ENCODE peak calls at places on chromosome 19, in seven cellular contexts. D is tibial nerve, L is lung, X is mammary epithelial cell, T is IMR-90, F is SK-N-SH, I is neuronal stem cell. V is an unnamed sample. For H3K4me1, the result is how much of the 10 kb centered on the place peaks cover.

GRCh38 chr19:16654151-16654550 is 5.8 kb downstream of the SMIM7 start:
- DNase-seq in D (no peak), L (no peak), X (no peak), T (no peak), F (peak), I (no peak), V (no peak)

GRCh38 chr19:14363203-14364097 is 17.8 kb upstream of the ADGRE5 start:
- DNase-seq in D (no peak), L (peak), X (peak), T (peak), F (peak), I (peak), V (peak)

GRCh38 chr19:23822735-23823134 is 64.0 kb upstream of the ZNF681 start:
- DNase-seq in D (no peak), L (no peak), X (peak), T (no peak), F (no peak), I (no peak), V (no peak)

GRCh38 chr19:32878988-32879387 is 9.4 kb upstream of the SLC7A9 start:
- DNase-seq in D (no peak), L (no peak), X (no peak), T (no peak), F (no peak), I (no peak), V (no peak)

GRCh38 chr19:4197625-4198466 is 15.4 kb downstream of the ANKRD24 start:
- DNase-seq in D (no peak), L (no peak), X (peak), T (no peak), F (peak), I (no peak), V (no peak)

GRCh38 chr19:19900574-19901444 is at the start of gene ZNF93:
- DNase-seq in D (peak), L (peak), X (peak), T (peak), F (peak), I (peak), V (peak)

GRCh38 chr19:8097681-8098567 is 45.4 kb downstream of the CCL25 start:
- DNase-seq in D (no peak), L (no peak), X (no peak), T (no peak), F (no peak), I (no peak), V (no peak)

GRCh38 chr19:35868172-35868822 is at the start of gene APLP1:
- DNase-seq in D (no peak), L (peak), X (no peak), T (no peak), F (peak), I (peak), V (peak)

GRCh38 chr19:39515551-39516191 is 732 bp downstream of the SELENOV start:
- DNase-seq in D (no peak), L (no peak), X (no peak), T (no peak), F (no peak), I (no peak), V (no peak)
- H3K4me3 ChIP-seq in D (no peak), L (no peak), X (peak), T (no peak), F (peak), I (peak), V (peak)

DNA sequence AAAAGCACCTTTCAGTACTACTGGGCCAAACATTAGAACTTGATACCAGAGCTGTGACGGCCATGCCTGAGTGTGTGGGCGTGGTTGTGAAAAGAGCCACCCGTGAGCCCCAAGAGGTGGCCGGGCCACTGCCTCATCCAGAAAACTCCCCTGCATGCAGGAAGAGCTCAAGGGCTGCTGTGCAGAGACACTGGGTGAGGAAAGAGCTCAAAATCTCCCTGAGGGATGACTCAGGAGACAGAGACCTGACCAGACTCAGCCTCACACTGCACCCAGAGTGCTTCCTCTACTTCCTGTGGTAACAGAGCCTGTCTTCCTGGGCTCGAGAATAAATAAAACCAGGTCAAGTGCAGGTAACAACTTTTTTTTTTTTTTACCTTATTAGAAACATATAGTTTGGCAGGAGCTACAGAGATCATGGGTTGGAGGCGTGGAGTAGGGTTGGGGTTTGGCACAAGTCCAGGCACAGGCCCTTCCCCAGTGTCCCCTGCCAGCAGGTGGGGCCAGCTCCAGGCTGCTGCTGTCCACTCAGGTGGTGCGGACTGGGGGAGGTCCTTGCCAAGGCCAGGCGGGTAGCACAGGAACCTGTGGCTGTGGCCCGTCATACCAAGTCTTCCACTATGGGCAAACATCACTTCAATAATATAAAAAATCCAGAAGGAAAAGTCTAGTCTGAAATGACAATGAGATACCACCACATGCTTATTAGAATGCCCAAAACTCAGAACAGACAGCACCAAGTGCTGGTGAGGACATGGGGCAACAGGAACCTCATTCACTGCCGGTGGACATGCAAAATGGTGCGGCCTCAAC is 25.5 kb downstream of the ELL start:
- DNase-seq in D (no peak), L (peak), X (peak), T (peak), F (no peak), I (no peak), V (no peak)
- H3K4me1 ChIP-seq in D (under half), L (under half), X (under half), T (under half), F (half or more), I (under half), V (half or more)

GRCh38 chr19:52291781-52292180 is 5.2 kb upstream of the ZNF480 start:
- DNase-seq in D (no peak), L (no peak), X (no peak), T (no peak), F (no peak), I (no peak), V (no peak)
- H3K4me3 ChIP-seq in D (no peak), L (no peak), X (no peak), T (no peak), F (no peak), I (no peak), V (no peak)

GRCh38 chr19:56751078-56751489 is 79.5 kb upstream of the ZNF835 start:
- DNase-seq in D (no peak), L (no peak), X (no peak), T (no peak), F (peak), I (peak), V (no peak)

GRCh38 chr19:56746367-56746766 is 74.8 kb upstream of the ZNF835 start:
- DNase-seq in D (no peak), L (no peak), X (no peak), T (no peak), F (no peak), I (no peak), V (no peak)

GRCh38 chr19:56750658-56751057 is 79.1 kb upstream of the ZNF835 start:
- DNase-seq in D (no peak), L (no peak), X (no peak), T (no peak), F (no peak), I (no peak), V (no peak)

DNA sequence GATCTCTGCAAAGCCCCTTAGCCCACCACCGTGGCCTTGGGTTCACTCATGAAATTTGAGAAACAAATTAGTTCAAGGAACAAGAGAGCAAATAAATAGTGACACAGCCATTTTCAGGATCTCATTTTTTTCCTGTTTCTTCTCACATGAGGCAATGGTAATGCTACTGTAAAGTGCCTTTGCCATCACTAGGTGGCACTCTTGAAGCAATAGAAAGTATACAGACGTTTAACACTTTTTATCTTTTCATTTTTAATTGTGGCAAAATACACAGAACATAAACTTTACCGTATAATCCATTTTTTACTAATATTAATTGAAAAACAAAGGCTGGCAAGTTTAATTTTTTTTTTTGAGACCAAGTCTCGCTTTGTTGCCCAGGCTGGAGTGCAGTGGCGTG is 76.9 kb upstream of the ZNF835 start:
- DNase-seq in D (peak), L (no peak), X (no peak), T (no peak), F (peak), I (peak), V (no peak)
- H3K4me1 ChIP-seq in D (under half), L (under half), X (under half), T (under half), F (under half), I (under half), V (under half)

GRCh38 chr19:1245884-1246816 is 2.2 kb upstream of the MIDN start:
- DNase-seq in D (no peak), L (no peak), X (no peak), T (no peak), F (no peak), I (no peak), V (no peak)
- H3K4me3 ChIP-seq in D (no peak), L (no peak), X (no peak), T (no peak), F (no peak), I (no peak), V (no peak)

GRCh38 chr19:10784257-10784656 is 51.8 kb downstream of the TMED1 start:
- DNase-seq in D (no peak), L (peak), X (no peak), T (no peak), F (no peak), I (no peak), V (peak)
- H3K4me1 ChIP-seq in D (under half), L (under half), X (under half), T (under half), F (under half), I (under half), V (under half)

GRCh38 chr19:13156968-13157882 is 7.0 kb downstream of the IER2 start:
- DNase-seq in D (no peak), L (no peak), X (no peak), T (no peak), F (no peak), I (no peak), V (no peak)
- H3K4me3 ChIP-seq in D (no peak), L (no peak), X (no peak), T (no peak), F (no peak), I (no peak), V (no peak)

V was measured in ascending aorta.